ENCODE peak calls at places on chromosome 21, in nine cellular contexts. T is mucosa of descending colon, S is A673, P is heart left ventricle, B is mammary epithelial cell, G is tibial artery, J is GM23338, W is testis, R is psoas muscle. L is an unnamed sample.

GRCh38 chr21:38805282-38806152 is at the start of gene ETS2:
- DNase-seq in T (peak; percentile 95), S (peak; percentile 94), P (peak; percentile 95), B (peak; percentile 92), G (peak; percentile 90), J (peak; percentile 87), W (peak; percentile 88), R (peak; percentile 90), L (peak; percentile 93)

GRCh38 chr21:31282095-31282709 is 61.9 kb downstream of the TIAM1 start:
- DNase-seq in T (no peak), S (no peak), P (peak; percentile 65), B (peak; percentile 34), G (no peak), J (no peak), W (peak; percentile 74), R (peak; percentile 15), L (no peak)

GRCh38 chr21:15060776-15061175 is 4.0 kb downstream of the NRIP1 start:
- DNase-seq in T (no peak), S (no peak), P (no peak), B (peak; percentile 25), G (no peak), J (no peak), W (no peak), R (no peak), L (no peak)

GRCh38 chr21:45128613-45129226 is 54.3 kb downstream of the ADARB1 start:
- DNase-seq in T (peak; percentile 83), S (peak; percentile 85), P (peak; percentile 80), B (peak; percentile 53), G (peak; percentile 79), J (peak; percentile 64), W (peak; percentile 73), R (peak; percentile 78), L (peak; percentile 87)

GRCh38 chr21:38766987-38767722 is 38.6 kb upstream of the ETS2 start:
- DNase-seq in T (peak; percentile 69), S (no peak), P (no peak), B (peak; percentile 83), G (no peak), J (no peak), W (no peak), R (no peak), L (no peak)

GRCh38 chr21:45555557-45556301 is 13.5 kb upstream of the SLC19A1 start:
- DNase-seq in T (peak; percentile 91), S (peak; percentile 79), P (peak; percentile 74), B (peak; percentile 56), G (peak; percentile 54), J (peak; percentile 89), W (peak; percentile 78), R (peak; percentile 64), L (peak; percentile 96)

GRCh38 chr21:40291560-40291959 is 424.3 kb downstream of the PCP4 start:
- DNase-seq in T (no peak), S (no peak), P (no peak), B (no peak), G (no peak), J (no peak), W (no peak), R (no peak), L (peak; percentile 59)

GRCh38 chr21:18220498-18220897 is 24.1 kb upstream of the CHODL start:
- DNase-seq in T (no peak), S (no peak), P (no peak), B (no peak), G (no peak), J (no peak), W (no peak), R (no peak), L (no peak)

GRCh38 chr21:31354604-31355443 is 10.8 kb upstream of the TIAM1 start:
- DNase-seq in T (no peak), S (no peak), P (no peak), B (peak; percentile 99), G (no peak), J (peak; percentile 25), W (no peak), R (peak; percentile 17), L (no peak)

GRCh38 chr21:40487406-40487805 is 359.6 kb downstream of the DSCAM start:
- DNase-seq in T (no peak), S (no peak), P (no peak), B (no peak), G (no peak), J (no peak), W (no peak), R (no peak), L (peak; percentile 57)

GRCh38 chr21:15022608-15023261 is 42.1 kb downstream of the NRIP1 start:
- DNase-seq in T (no peak), S (no peak), P (no peak), B (no peak), G (no peak), J (no peak), W (no peak), R (no peak), L (no peak)

GRCh38 chr21:36928960-36929359 is 37.5 kb downstream of the HLCS start:
- DNase-seq in T (no peak), S (no peak), P (no peak), B (no peak), G (no peak), J (no peak), W (no peak), R (no peak), L (no peak)

GRCh38 chr21:45556645-45557601 is 14.7 kb upstream of the SLC19A1 start:
- DNase-seq in T (no peak), S (no peak), P (peak; percentile 31), B (no peak), G (no peak), J (no peak), W (no peak), R (no peak), L (peak; percentile 49)

GRCh38 chr21:30227633-30228404 is 11.9 kb upstream of the CLDN8 start:
- DNase-seq in T (no peak), S (peak; percentile 13), P (no peak), B (peak; percentile 100), G (peak; percentile 59), J (no peak), W (no peak), R (no peak), L (no peak)

GRCh38 chr21:45111703-45112102 is 37.3 kb downstream of the ADARB1 start:
- DNase-seq in T (no peak), S (no peak), P (no peak), B (no peak), G (no peak), J (no peak), W (no peak), R (no peak), L (no peak)

DNA sequence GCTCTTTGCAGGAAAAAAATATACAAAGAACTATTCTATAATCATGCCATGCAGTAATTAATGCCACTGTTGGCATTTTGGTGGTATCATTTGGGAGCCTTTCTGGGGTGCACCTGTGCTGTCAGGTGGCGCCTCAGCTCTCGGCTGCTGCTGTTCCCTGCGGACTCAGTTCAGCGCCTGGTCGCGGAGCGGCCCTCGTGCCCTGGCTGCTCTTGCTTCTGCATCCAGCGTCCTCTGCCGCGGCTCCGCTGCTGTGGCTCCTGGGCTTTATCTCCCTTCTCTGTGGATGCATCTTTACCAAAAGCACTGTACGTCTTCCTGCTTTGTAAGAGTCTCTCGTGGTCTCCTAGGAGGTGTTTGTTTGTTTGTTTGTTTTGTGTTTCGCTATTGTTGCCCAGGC is 35.1 kb upstream of the PWP2 start:
- DNase-seq in T (no peak), S (no peak), P (no peak), B (no peak), G (no peak), J (no peak), W (no peak), R (no peak), L (no peak)
- H3K36me3 ChIP-seq in T (no peaks in the 10 kb centered on the region), S (peaks cover 16% of the 10 kb centered on the region), P (peaks cover 72% of the 10 kb centered on the region), B (peaks cover 5% of the 10 kb centered on the region), G (peaks cover 82% of the 10 kb centered on the region), J (peaks cover 5% of the 10 kb centered on the region), W (no peaks in the 10 kb centered on the region), R (peaks cover 3% of the 10 kb centered on the region), L (peaks cover 62% of the 10 kb centered on the region)

DNA sequence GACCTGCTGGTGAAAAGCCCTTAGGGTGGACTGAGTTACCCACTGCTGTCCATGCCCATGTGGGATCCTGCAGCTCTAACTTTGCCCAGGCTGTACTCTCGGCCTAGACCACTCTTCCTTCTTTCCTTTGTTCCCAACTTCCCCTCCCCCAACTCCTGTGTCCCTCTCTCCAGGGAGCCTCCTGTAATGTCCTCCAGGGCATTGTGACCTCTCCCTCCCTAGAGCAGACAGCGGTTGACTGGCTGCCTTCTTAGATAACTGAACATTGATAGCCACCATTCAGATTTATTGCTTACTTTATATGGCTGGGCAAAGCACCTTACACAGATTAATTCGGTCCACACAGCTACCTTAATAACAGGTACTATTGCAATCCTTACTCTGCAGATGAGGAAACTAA is 5.0 kb downstream of the RUNX1 start:
- DNase-seq in T (no peak), S (no peak), P (no peak), B (no peak), G (no peak), J (no peak), W (no peak), R (no peak), L (no peak)
- H3K4me3 ChIP-seq in T (no peak overlapping the region), S (no peak overlapping the region), P (no peak overlapping the region), B (no peak overlapping the region), G (no peak overlapping the region), J (no peak overlapping the region), W (no peak overlapping the region), R (peak overlapping the region; percentile 80), L (no peak overlapping the region)

GRCh38 chr21:46641656-46642055 is 6.2 kb downstream of the PRMT2 start:
- DNase-seq in T (no peak), S (no peak), P (no peak), B (no peak), G (no peak), J (no peak), W (no peak), R (no peak), L (no peak)
- H3K4me1 ChIP-seq in T (peaks cover 3% of the 10 kb centered on the region), S (peaks cover 14% of the 10 kb centered on the region), P (peaks cover 37% of the 10 kb centered on the region), B (peaks cover 14% of the 10 kb centered on the region), G (peaks cover 28% of the 10 kb centered on the region), J (no peaks in the 10 kb centered on the region), W (peaks cover 4% of the 10 kb centered on the region), R (peaks cover 17% of the 10 kb centered on the region), L (peaks cover 5% of the 10 kb centered on the region)

GRCh38 chr21:42565206-42565810 is 51.7 kb downstream of the SLC37A1 start:
- DNase-seq in T (peak; percentile 21), S (no peak), P (peak; percentile 9), B (no peak), G (peak; percentile 12), J (no peak), W (peak; percentile 7), R (no peak), L (peak; percentile 24)
- H3K36me3 ChIP-seq in T (no peaks in the 10 kb centered on the region), S (no peaks in the 10 kb centered on the region), P (peaks cover 44% of the 10 kb centered on the region), B (no peaks in the 10 kb centered on the region), G (peaks cover 91% of the 10 kb centered on the region), J (no peaks in the 10 kb centered on the region), W (no peaks in the 10 kb centered on the region), R (no peaks in the 10 kb centered on the region), L (no peaks in the 10 kb centered on the region)

DNA sequence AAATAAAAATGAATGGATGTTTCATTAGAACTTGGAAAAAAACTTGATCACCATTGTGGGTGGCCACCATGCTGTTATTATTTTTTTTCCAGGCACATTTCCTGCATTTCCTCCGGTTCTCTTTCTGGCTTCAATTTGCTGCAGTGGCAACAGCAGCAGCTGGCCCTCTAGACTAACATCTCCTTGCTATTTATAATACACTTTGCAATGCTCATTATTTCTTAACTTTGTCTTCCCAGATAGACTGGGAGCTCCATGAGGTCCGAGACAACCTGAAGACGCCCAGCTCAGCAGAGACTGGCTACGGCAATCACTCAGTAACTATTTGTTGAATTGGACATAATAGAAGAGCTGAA is 53.4 kb upstream of the ATP5PO start:
- DNase-seq in T (no peak), S (peak; percentile 89), P (no peak), B (no peak), G (no peak), J (no peak), W (no peak), R (no peak), L (no peak)
- H3K4me3 ChIP-seq in T (no peak overlapping the region), S (peak overlapping the region; percentile 10), P (no peak overlapping the region), B (no peak overlapping the region), G (no peak overlapping the region), J (no peak overlapping the region), W (no peak overlapping the region), R (no peak overlapping the region), L (no peak overlapping the region)

GRCh38 chr21:16533692-16534407 is 804.1 kb downstream of the USP25 start:
- DNase-seq in T (no peak), S (no peak), P (no peak), B (no peak), G (no peak), J (no peak), W (peak; percentile 23), R (no peak), L (no peak)
- H3K4me1 ChIP-seq in T (no peaks in the 10 kb centered on the region), S (peaks cover 6% of the 10 kb centered on the region), P (peaks cover 6% of the 10 kb centered on the region), B (peaks cover 3% of the 10 kb centered on the region), G (peaks cover 5% of the 10 kb centered on the region), J (no peaks in the 10 kb centered on the region), W (peaks cover 20% of the 10 kb centered on the region), R (peaks cover 16% of the 10 kb centered on the region), L (peaks cover 2% of the 10 kb centered on the region)

L was measured in endodermal cell.